ENCODE peak calls at places on chromosome 6, in four cellular contexts. One of them, this sample, is unnamed.

GRCh38 chr6:129672883-129673631 is 36.9 kb downstream of the ARHGAP18 start:
- DNase-seq in GM12878: peak; percentile 60
- DNase-seq in K562: no peak
- DNase-seq in IMR-90: peak; percentile 87
- DNase-seq in this sample: peak; percentile 88

GRCh38 chr6:113015249-113015648 is 668.1 kb downstream of the RFPL4B start:
- DNase-seq in K562: no peak
- DNase-seq in IMR-90: peak; percentile 83
- DNase-seq in GM12878: no peak
- DNase-seq in this sample: no peak

GRCh38 chr6:116447496-116448011 is 13.6 kb upstream of the CALHM6 start:
- DNase-seq in K562: no peak
- DNase-seq in GM12878: no peak
- DNase-seq in IMR-90: peak; percentile 99
- DNase-seq in this sample: no peak

GRCh38 chr6:13402711-13403110 is 74.4 kb upstream of the TBC1D7 start:
- DNase-seq in IMR-90: no peak
- DNase-seq in GM12878: no peak
- DNase-seq in K562: no peak
- DNase-seq in this sample: no peak

GRCh38 chr6:117919775-117920492 is 12.9 kb downstream of the SLC35F1 start:
- DNase-seq in K562: no peak
- DNase-seq in GM12878: no peak
- DNase-seq in IMR-90: no peak
- DNase-seq in this sample: no peak

GRCh38 chr6:5042436-5042835 is 38.6 kb upstream of the RPP40 start:
- DNase-seq in GM12878: no peak
- DNase-seq in K562: no peak
- DNase-seq in IMR-90: no peak
- DNase-seq in this sample: no peak

GRCh38 chr6:107458687-107459282 is 579 bp downstream of the PDSS2 start:
- DNase-seq in GM12878: peak; percentile 8
- DNase-seq in K562: peak; percentile 40
- DNase-seq in IMR-90: peak; percentile 22
- DNase-seq in this sample: peak; percentile 50

GRCh38 chr6:44514085-44514484 is 126.6 kb downstream of the CDC5L start:
- DNase-seq in IMR-90: no peak
- DNase-seq in K562: no peak
- DNase-seq in GM12878: no peak
- DNase-seq in this sample: no peak

GRCh38 chr6:45830441-45831139 is 185.1 kb downstream of the CLIC5 start:
- DNase-seq in GM12878: peak; percentile 86
- DNase-seq in K562: no peak
- DNase-seq in IMR-90: no peak
- DNase-seq in this sample: no peak

GRCh38 chr6:116015560-116015959 is 45.1 kb downstream of the FRK start:
- DNase-seq in GM12878: no peak
- DNase-seq in K562: no peak
- DNase-seq in IMR-90: no peak
- DNase-seq in this sample: no peak

GRCh38 chr6:122799916-122800701 is 11.1 kb downstream of the SMPDL3A start:
- DNase-seq in IMR-90: peak; percentile 62
- DNase-seq in GM12878: no peak
- DNase-seq in K562: no peak
- DNase-seq in this sample: no peak

DNA sequence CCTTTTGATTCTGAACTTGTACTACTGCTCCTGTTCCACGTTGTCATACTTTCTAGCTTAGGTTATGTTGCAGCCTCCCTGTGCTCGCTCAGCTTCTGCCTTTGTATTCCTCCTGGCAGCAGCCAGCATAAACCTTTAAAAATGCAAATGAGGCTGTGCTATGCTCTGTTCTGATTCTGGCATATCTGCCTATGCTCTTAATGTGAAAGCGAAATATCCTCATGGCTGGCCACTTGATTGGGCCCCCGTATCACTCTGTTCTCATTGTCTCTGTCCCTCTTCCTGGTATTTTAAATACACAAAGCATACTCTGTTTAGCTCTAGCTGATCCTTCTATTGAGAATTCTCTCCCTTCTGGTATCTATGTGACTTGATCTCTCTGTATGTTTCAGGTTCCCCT is 139.0 kb downstream of the JARID2 start:
- DNase-seq in IMR-90: no peak
- DNase-seq in K562: no peak
- DNase-seq in GM12878: no peak
- DNase-seq in this sample: no peak
- TF ChIP-seq FOS in IMR-90: no peak
- TF ChIP-seq FOS in K562: no peak
- TF ChIP-seq FOS in GM12878: no peak
- TF ChIP-seq FOS in this sample: no peak

DNA sequence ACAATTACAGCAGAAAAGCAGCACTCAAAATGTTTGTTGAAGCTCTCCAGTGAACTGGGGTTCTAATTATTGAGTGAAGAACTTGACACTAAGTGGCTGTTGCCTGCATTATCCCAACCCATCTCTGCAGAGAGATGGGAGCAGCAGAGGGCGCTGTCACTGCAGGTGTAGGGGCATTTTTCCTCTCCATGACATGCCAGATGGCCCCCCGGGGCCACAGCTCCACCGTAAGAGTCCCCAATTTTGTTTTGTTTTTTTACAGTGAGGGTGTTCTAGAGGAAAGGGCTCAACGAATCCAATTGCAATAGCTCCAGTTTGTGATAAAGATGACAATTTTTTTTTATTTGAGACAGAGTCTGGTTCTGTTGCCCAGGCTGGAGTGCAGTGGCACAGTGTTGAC is 1.9 kb upstream of the FUCA2 start:
- DNase-seq in K562: peak; percentile 70
- DNase-seq in GM12878: no peak
- DNase-seq in IMR-90: no peak
- DNase-seq in this sample: no peak
- TF ChIP-seq FOS in K562: no peak
- TF ChIP-seq FOS in GM12878: no peak
- TF ChIP-seq FOS in IMR-90: no peak
- TF ChIP-seq FOS in this sample: no peak

GRCh38 chr6:131651782-131652181 is 14.7 kb downstream of the ENPP3 start:
- DNase-seq in IMR-90: no peak
- DNase-seq in GM12878: no peak
- DNase-seq in K562: no peak
- DNase-seq in this sample: no peak
- TF ChIP-seq FOS in IMR-90: no peak
- TF ChIP-seq FOS in GM12878: no peak
- TF ChIP-seq FOS in K562: no peak
- TF ChIP-seq FOS in this sample: no peak

DNA sequence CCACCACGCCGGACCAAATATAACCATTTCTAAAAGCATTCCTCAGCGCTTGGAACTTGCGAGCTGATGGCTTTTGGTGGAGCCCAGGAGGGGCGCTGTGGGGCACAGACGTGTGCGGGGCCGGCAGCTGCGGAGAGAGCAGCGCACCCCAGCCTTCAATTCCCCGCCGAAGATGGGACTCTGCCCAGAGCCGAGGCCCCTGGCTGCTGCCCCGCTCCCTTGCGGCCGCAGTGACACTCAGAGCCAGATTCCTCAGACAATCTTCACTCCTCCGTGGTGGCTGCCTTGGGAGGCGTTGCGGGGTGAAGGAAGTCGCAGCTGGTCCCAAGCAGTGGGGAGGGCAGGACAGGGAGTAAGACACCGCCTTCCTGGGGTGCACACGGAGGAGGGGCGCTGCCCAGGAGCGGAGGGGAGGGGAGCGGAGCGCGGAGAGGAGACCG is 87.7 kb downstream of the TMEM242 start:
- DNase-seq in IMR-90: peak; percentile 33
- DNase-seq in K562: no peak
- DNase-seq in GM12878: no peak
- DNase-seq in this sample: peak; percentile 55
- TF ChIP-seq FOS in IMR-90: no peak
- TF ChIP-seq FOS in K562: no peak
- TF ChIP-seq FOS in GM12878: no peak
- TF ChIP-seq FOS in this sample: no peak

GRCh38 chr6:98137391-98137790 is 697.0 kb upstream of the POU3F2 start:
- DNase-seq in IMR-90: no peak
- DNase-seq in K562: no peak
- DNase-seq in GM12878: no peak
- DNase-seq in this sample: no peak
- TF ChIP-seq FOS in IMR-90: no peak
- TF ChIP-seq FOS in K562: no peak
- TF ChIP-seq FOS in GM12878: no peak
- TF ChIP-seq FOS in this sample: no peak

GRCh38 chr6:16985484-16986284 is 116.2 kb upstream of the STMND1 start:
- DNase-seq in IMR-90: peak; percentile 88
- DNase-seq in K562: no peak
- DNase-seq in GM12878: no peak
- DNase-seq in this sample: no peak
- TF ChIP-seq FOS in IMR-90: no peak
- TF ChIP-seq FOS in K562: no peak
- TF ChIP-seq FOS in GM12878: no peak
- TF ChIP-seq FOS in this sample: no peak

DNA sequence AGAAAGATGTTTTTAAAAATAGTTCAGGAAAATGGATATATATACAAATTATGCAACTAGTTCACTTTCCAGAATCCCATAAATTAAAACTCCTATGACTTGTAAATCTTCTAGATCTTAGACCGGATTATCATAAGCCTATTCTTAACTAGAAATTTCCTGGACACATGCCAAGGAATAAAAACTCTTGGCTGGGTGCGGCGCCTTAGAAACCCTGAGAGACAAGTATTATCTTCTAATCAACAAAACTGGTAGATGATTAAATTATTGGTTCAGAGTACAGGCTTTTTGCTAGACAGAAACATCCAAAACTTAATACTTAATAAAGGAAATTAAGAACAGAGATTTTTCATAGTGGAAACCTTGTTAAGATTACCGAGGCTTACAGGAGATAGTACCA is 46.4 kb upstream of the IFNGR1 start:
- DNase-seq in K562: no peak
- DNase-seq in GM12878: no peak
- DNase-seq in IMR-90: no peak
- DNase-seq in this sample: no peak
- TF ChIP-seq FOS in K562: no peak
- TF ChIP-seq FOS in GM12878: no peak
- TF ChIP-seq FOS in IMR-90: no peak
- TF ChIP-seq FOS in this sample: no peak

GRCh38 chr6:50762798-50763197 is 49.5 kb downstream of the TFAP2D start:
- DNase-seq in IMR-90: no peak
- DNase-seq in K562: no peak
- DNase-seq in GM12878: no peak
- DNase-seq in this sample: no peak
- TF ChIP-seq FOS in IMR-90: no peak
- TF ChIP-seq FOS in K562: no peak
- TF ChIP-seq FOS in GM12878: no peak
- TF ChIP-seq FOS in this sample: no peak